ENCODE peak calls at places on chromosome 6, in seven cellular contexts. S is heart right ventricle, U is cardiac muscle cell, W is fibroblast of lung, J is uterus, O is upper lobe of right lung, Y is mucosa of descending colon. C is an unnamed sample. For H3K4me1, the result is how much of the 10 kb centered on the place peaks cover.

GRCh38 chr6:117601811-117602150 is 530 bp downstream of the GOPC start:
- DNase-seq in Y (no peak), W (no peak), S (no peak), O (no peak), U (no peak), J (no peak), C (no peak)

GRCh38 chr6:137763436-137763835 is 103.6 kb upstream of the TNFAIP3 start:
- DNase-seq in W (no peak), U (no peak), Y (no peak), J (no peak), S (no peak), O (no peak), C (no peak)

GRCh38 chr6:76518443-76518842 is 446.0 kb upstream of the IMPG1 start:
- DNase-seq in S (no peak), Y (no peak), O (no peak), J (no peak), W (no peak), U (no peak), C (no peak)

GRCh38 chr6:129852257-129852858 is 8.8 kb downstream of the TMEM244 start:
- DNase-seq in U (no peak), J (no peak), Y (no peak), S (no peak), W (no peak), O (no peak), C (no peak)

GRCh38 chr6:159061805-159062563 is 17.2 kb upstream of the TAGAP start:
- DNase-seq in O (no peak), Y (no peak), U (no peak), S (no peak), W (no peak), J (no peak), C (no peak)

GRCh38 chr6:9933674-9934073 is 481.2 kb downstream of the TFAP2A start:
- DNase-seq in Y (no peak), J (no peak), U (no peak), O (no peak), S (no peak), W (no peak), C (no peak)

GRCh38 chr6:80523029-80523428 is 416.6 kb downstream of the BCKDHB start:
- DNase-seq in U (no peak), O (no peak), J (no peak), Y (no peak), W (no peak), S (no peak), C (no peak)

GRCh38 chr6:86407128-86407527 is 530.2 kb upstream of the HTR1E start:
- DNase-seq in U (no peak), Y (no peak), O (no peak), W (no peak), S (no peak), J (no peak), C (no peak)

GRCh38 chr6:142008016-142008735 is 124.5 kb upstream of the GJE1 start:
- DNase-seq in J (no peak), S (no peak), U (no peak), W (no peak), O (no peak), Y (no peak), C (no peak)

GRCh38 chr6:45657243-45657642 is 279.5 kb upstream of the SUPT3H start:
- DNase-seq in O (no peak), W (peak), J (no peak), S (no peak), U (no peak), Y (no peak), C (no peak)

GRCh38 chr6:110946498-110946897 is 12.0 kb upstream of the GTF3C6 start:
- DNase-seq in S (no peak), O (no peak), U (no peak), J (no peak), Y (no peak), W (no peak), C (no peak)

GRCh38 chr6:51711876-51712275 is 375.5 kb downstream of the PKHD1 start:
- DNase-seq in U (no peak), S (no peak), Y (no peak), O (no peak), J (no peak), W (no peak), C (no peak)

GRCh38 chr6:44715925-44716324 is 328.4 kb downstream of the CDC5L start:
- DNase-seq in W (no peak), Y (no peak), S (no peak), J (no peak), O (no peak), U (no peak), C (no peak)

GRCh38 chr6:157556671-157557430 is 175.9 kb downstream of the ZDHHC14 start:
- DNase-seq in Y (no peak), S (no peak), J (no peak), U (no peak), O (no peak), W (no peak), C (no peak)

GRCh38 chr6:72861935-72862432 is 240.1 kb downstream of the KCNQ5 start:
- DNase-seq in U (peak), W (peak), J (no peak), S (no peak), O (no peak), Y (no peak), C (no peak)

GRCh38 chr6:136749359-136749758 is 42.9 kb downstream of the MAP3K5 start:
- DNase-seq in Y (no peak), U (no peak), O (no peak), W (no peak), J (no peak), S (no peak), C (no peak)

GRCh38 chr6:94902974-94903628 is 674.2 kb upstream of the MANEA start:
- DNase-seq in U (no peak), Y (no peak), O (no peak), S (no peak), J (no peak), W (no peak), C (no peak)

GRCh38 chr6:139290787-139291294 is 957 bp downstream of the TXLNB start:
- DNase-seq in S (peak), W (peak), U (peak), Y (no peak), J (peak), O (no peak), C (no peak)

GRCh38 chr6:27138837-27139752 is 108.4 kb upstream of the PRSS16 start:
- DNase-seq in J (peak), Y (peak), S (peak), W (peak), U (peak), O (peak), C (peak)

GRCh38 chr6:43972179-43972914 is 154.9 kb downstream of the MRPL14 start:
- DNase-seq in W (peak), J (peak), S (no peak), U (no peak), O (no peak), Y (no peak), C (no peak)

GRCh38 chr6:144216668-144217218 is 66.4 kb downstream of the STX11 start:
- DNase-seq in S (no peak), O (peak), W (no peak), Y (no peak), U (no peak), J (no peak), C (peak)

GRCh38 chr6:56526860-56527544 is 115.7 kb downstream of the DST start:
- DNase-seq in U (no peak), Y (no peak), W (peak), J (no peak), S (no peak), O (no peak), C (no peak)

GRCh38 chr6:18118330-18118729 is 4.1 kb downstream of the NHLRC1 start:
- DNase-seq in O (no peak), Y (no peak), U (no peak), J (no peak), W (no peak), S (no peak), C (no peak)

GRCh38 chr6:128966934-128967333 is 84.0 kb downstream of the LAMA2 start:
- DNase-seq in J (no peak), O (no peak), W (no peak), U (no peak), S (no peak), Y (no peak), C (no peak)

GRCh38 chr6:143248359-143248758 is 187.7 kb downstream of the AIG1 start:
- DNase-seq in O (no peak), J (no peak), Y (no peak), W (no peak), U (no peak), S (no peak), C (no peak)

GRCh38 chr6:52754443-52754842 is 8.8 kb downstream of the GSTA2 start:
- DNase-seq in Y (no peak), U (no peak), S (no peak), W (no peak), J (no peak), O (no peak), C (no peak)

GRCh38 chr6:34572585-34572984 is 16.5 kb upstream of the SPDEF start:
- DNase-seq in W (no peak), Y (no peak), O (no peak), J (no peak), U (no peak), S (no peak), C (no peak)

GRCh38 chr6:107064579-107065065 is 36.6 kb downstream of the MTRES1 start:
- DNase-seq in W (peak), O (no peak), S (peak), Y (no peak), J (no peak), U (no peak), C (no peak)

GRCh38 chr6:79463721-79464120 is 73.5 kb downstream of the LCA5 start:
- DNase-seq in O (no peak), U (no peak), J (no peak), Y (no peak), S (no peak), W (no peak), C (no peak)

GRCh38 chr6:10363911-10364310 is 51.0 kb downstream of the TFAP2A start:
- DNase-seq in U (no peak), Y (no peak), J (no peak), W (no peak), O (no peak), S (no peak), C (no peak)

GRCh38 chr6:91288741-91289140 is 701.9 kb upstream of the MAP3K7 start:
- DNase-seq in O (no peak), J (no peak), U (no peak), S (no peak), Y (no peak), W (no peak), C (no peak)

GRCh38 chr6:157434349-157435016 is 53.5 kb downstream of the ZDHHC14 start:
- DNase-seq in U (no peak), W (no peak), S (peak), J (peak), Y (peak), O (no peak), C (no peak)

GRCh38 chr6:129498950-129499870 is 210.8 kb downstream of the ARHGAP18 start:
- DNase-seq in O (no peak), J (no peak), Y (no peak), W (peak), U (peak), S (no peak), C (no peak)

GRCh38 chr6:23454090-23454998 is 671.7 kb upstream of the NRSN1 start:
- DNase-seq in J (no peak), S (no peak), Y (no peak), W (peak), U (no peak), O (no peak), C (no peak)

GRCh38 chr6:24883618-24884017 is 52.1 kb downstream of the RIPOR2 start:
- DNase-seq in J (no peak), S (no peak), Y (no peak), O (no peak), W (peak), U (no peak), C (no peak)

GRCh38 chr6:106874481-106874880 is 100.0 kb downstream of the CD24 start:
- DNase-seq in W (no peak), S (no peak), U (no peak), O (no peak), J (no peak), Y (no peak), C (no peak)

GRCh38 chr6:3651698-3652229 is 99.7 kb downstream of the PXDC1 start:
- DNase-seq in U (no peak), Y (no peak), S (no peak), O (no peak), W (no peak), J (no peak), C (no peak)
- H3K4me3 ChIP-seq in U (no peak), Y (no peak), S (no peak), O (no peak), W (no peak), J (no peak), C (no peak)

DNA sequence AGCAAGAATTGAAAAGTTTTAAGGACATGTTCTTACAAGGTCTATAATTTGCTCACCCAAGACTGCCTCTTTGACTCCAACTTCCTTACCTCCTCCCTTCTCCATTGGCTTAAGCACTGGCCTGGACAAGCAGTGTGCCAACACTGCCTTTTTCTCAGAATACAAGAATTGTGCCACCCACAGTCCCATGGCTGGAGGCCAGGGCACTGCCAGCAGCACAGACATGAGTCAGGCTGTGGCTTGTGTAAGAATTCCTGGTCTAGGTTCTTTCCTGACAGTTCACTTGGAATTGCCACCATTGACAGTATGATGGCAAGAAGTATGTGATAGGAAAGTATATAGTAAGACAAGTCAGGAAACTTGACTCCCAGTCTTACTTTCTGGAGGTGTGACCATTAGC is 202.7 kb upstream of the MARCKS start:
- DNase-seq in W (peak), J (no peak), O (peak), U (no peak), Y (no peak), S (no peak), C (peak)
- H3K4me1 ChIP-seq in W (under half), J (under half), O (under half), U (under half), Y (under half), S (under half), C (under half)

DNA sequence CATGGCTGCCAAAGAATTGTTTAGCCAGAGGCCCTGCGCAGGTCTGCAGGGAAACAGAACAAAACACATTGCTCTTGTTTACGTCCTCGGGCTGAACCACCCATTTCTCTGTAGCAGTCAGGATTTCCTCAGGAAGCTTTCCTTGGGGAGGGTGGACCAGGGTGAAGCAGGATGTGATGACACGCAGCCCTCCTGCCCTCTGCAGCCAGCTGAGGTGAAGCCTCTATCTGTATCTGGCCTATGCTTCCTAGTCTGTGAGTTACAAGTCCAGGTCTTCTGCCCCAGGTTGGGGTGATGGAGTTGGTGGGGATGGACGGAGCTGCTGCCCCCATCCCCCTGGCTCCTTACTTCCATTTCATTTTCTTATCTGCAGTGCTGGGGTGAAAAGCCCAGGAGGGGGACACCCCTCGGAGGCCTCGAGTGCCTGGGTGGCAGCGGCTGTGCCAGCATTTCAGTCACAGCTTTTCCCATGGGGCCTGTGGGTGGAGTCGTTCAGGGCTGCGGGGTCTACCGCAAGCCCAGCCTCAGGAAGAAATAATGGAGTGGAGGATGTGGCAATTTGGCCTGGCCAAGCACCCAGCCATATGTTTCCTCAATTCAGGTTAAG is 24.9 kb downstream of the SASH1 start:
- DNase-seq in S (peak), Y (no peak), J (peak), U (no peak), W (peak), O (no peak), C (no peak)
- TF ChIP-seq CTCF in S (no peak), Y (no peak), J (no peak), U (no peak), W (no peak), O (no peak), C (no peak)

DNA sequence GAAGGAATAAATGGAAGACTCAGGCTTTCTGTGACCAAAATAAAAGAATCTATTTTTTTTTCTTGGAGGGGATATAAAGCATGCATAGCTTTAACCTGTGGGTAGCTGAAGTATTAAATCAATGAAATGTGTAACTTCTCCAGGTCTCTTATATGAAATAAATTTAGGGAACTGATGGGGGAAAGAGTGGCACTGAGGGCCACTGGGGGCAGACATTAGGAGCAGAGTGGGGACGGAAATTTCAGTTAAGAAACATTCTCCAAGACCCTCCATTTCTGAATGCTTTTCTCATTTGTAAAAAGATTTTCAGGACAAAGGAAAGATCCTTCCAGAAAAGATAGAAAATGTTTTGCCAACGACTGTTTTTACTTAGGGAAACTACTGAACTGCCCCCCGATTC is 131.0 kb downstream of the GPX5 start:
- DNase-seq in O (no peak), J (no peak), S (no peak), U (no peak), W (no peak), Y (no peak), C (no peak)
- H3K4me3 ChIP-seq in O (no peak), J (no peak), S (no peak), U (no peak), W (peak), Y (no peak), C (peak)

DNA sequence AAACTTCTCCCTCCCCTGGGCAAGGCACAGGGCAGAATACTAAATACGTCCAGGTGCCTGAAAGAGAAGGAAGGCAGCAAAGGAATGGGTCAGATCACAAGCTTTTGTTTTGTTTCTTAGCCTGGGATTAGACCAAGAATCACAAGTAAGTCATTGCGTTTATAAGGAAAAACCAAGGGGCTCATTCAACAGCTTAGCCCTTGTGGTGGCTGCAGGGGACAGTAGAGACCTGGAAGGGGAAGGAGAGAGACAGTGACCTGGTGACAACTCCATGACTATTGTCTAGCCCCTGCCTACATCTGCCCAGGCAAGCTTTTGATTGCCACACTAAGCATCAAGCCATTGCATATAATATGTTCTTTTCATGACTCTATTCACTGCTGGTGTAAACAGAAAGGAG is 30.1 kb upstream of the TBC1D7 start:
- DNase-seq in S (no peak), U (no peak), O (no peak), Y (no peak), J (no peak), W (no peak), C (no peak)
- H3K4me1 ChIP-seq in S (half or more), U (half or more), O (half or more), Y (under half), J (under half), W (under half), C (half or more)

GRCh38 chr6:15327271-15327670 is 81.4 kb downstream of the JARID2 start:
- DNase-seq in S (no peak), O (no peak), J (no peak), Y (peak), U (no peak), W (no peak), C (no peak)
- TF ChIP-seq CTCF in S (no peak), O (no peak), J (no peak), Y (no peak), U (peak), W (peak), C (no peak)

DNA sequence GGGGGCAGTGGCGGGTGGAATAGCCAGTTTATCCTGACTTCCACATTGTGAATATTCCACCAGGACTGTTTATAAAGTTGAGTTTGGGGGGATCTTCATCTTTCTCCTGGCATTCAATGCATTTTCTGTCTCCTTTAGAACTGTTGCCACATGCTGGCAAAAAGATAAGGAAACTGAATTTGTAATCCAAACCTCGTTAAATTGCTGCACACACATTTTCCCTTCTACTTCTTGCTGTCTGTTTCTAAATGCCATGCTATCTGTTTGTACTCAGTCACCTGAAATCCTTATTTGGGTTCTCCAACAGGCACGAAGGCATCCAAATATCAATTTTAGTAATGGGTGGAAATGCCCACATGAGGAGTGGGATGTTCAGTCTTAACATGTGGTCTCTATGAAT is 180.2 kb upstream of the CCN2 start:
- DNase-seq in U (no peak), O (no peak), W (no peak), J (no peak), S (no peak), Y (no peak), C (no peak)
- H3K4me3 ChIP-seq in U (no peak), O (no peak), W (no peak), J (no peak), S (no peak), Y (no peak), C (no peak)

DNA sequence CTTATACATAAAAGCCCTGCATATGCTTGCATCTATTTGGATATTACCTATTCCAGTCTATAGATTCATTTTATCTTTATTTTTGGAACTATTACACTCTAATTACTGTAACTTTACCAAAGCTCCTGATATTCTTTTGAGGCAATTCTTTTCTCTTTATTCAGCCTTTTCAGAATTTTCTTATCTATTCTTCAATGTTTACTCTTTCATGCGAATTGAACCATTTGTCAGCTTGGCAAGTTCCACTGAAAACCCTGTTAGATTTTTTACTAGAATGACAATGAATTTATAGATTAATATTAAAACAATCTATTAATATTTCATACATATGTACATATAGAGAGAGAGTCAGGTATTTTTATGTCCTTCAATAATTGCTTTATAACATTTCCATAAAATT is 554 bp upstream of the MEP1A start:
- DNase-seq in J (no peak), S (no peak), O (no peak), Y (no peak), W (no peak), U (no peak), C (no peak)
- H3K4me1 ChIP-seq in J (under half), S (under half), O (under half), Y (under half), W (under half), U (under half), C (under half)

GRCh38 chr6:29702519-29703103 is 20.6 kb upstream of the HLA-F start:
- DNase-seq in U (peak), J (no peak), S (peak), W (no peak), Y (peak), O (peak), C (peak)
- TF ChIP-seq CTCF in U (peak), J (peak), S (peak), W (peak), Y (peak), O (peak), C (peak)